ENCODE peak calls at places on chromosomes 11 and 22, in four cellular contexts. O is upper lobe of right lung; Z is stimulated activated naive CD4-positive, alpha-beta T cell; P is AG04450. D is an unnamed sample.

GRCh38 chr22:47199261-47199948 is 437.0 kb downstream of the TBC1D22A start:
- DNase-seq in O (peak; percentile 61), Z (no peak), P (no peak), D (no peak)

GRCh38 chr11:47466701-47467250 is 17.8 kb upstream of the RAPSN start:
- DNase-seq in O (peak; percentile 47), Z (no peak), P (no peak), D (no peak)

GRCh38 chr22:28424427-28425080 is 255.1 kb downstream of the TTC28 start:
- DNase-seq in O (no peak), Z (no peak), P (peak; percentile 89), D (no peak)

GRCh38 chr22:44424867-44425351 is 73.1 kb downstream of the RTL6 start:
- DNase-seq in O (peak; percentile 54), Z (no peak), P (no peak), D (no peak)

GRCh38 chr11:66850588-66851250 is 6.1 kb upstream of the LRFN4 start:
- DNase-seq in O (peak; percentile 62), Z (no peak), P (no peak), D (no peak)

GRCh38 chr11:131537729-131538128 is 167.3 kb downstream of the NTM start:
- DNase-seq in O (no peak), Z (no peak), P (no peak), D (no peak)

GRCh38 chr11:76315182-76315853 is 65.6 kb downstream of the THAP12 start:
- DNase-seq in O (no peak), Z (no peak), P (no peak), D (no peak)

GRCh38 chr11:47083913-47084312 is 92.8 kb downstream of the ARFGAP2 start:
- DNase-seq in O (no peak), Z (no peak), P (peak; percentile 20), D (no peak)

GRCh38 chr11:70068950-70069349 is 9.2 kb upstream of the ANO1 start:
- DNase-seq in O (no peak), Z (no peak), P (no peak), D (no peak)

GRCh38 chr11:33384251-33384650 is 127.1 kb downstream of the HIPK3 start:
- DNase-seq in O (no peak), Z (no peak), P (no peak), D (no peak)